ENCODE peak calls at places on chromosomes 16 and 17, in ten cellular contexts. M is Calu3; I is astrocyte; G is A673; P is choroid plexus epithelial cell; A is CD8-positive, alpha-beta T cell; K is heart left ventricle; B is AG09319; X is H9; W is sigmoid colon. U is an unnamed sample.

GRCh38 chr16:9602201-9602600 is 510.8 kb downstream of the HAPSTR1 start:
- DNase-seq in M (no peak), B (no peak), A (no peak), X (no peak), K (no peak), W (no peak), G (no peak), P (no peak), I (no peak), U (no peak)

GRCh38 chr17:39080416-39081179 is 70.8 kb downstream of the PLXDC1 start:
- DNase-seq in P (peak; percentile 45), I (peak; percentile 47), W (peak; percentile 76), X (no peak), K (no peak), B (no peak), G (no peak), A (no peak), M (no peak), U (no peak)

GRCh38 chr16:17029602-17030350 is 441.0 kb downstream of the XYLT1 start:
- DNase-seq in G (no peak), P (no peak), K (no peak), W (no peak), M (no peak), X (no peak), A (no peak), B (no peak), I (no peak), U (no peak)

GRCh38 chr16:241866-242265 is 7.2 kb downstream of the FAM234A start:
- DNase-seq in W (no peak), G (no peak), A (no peak), P (no peak), M (no peak), B (no peak), K (no peak), I (no peak), X (no peak), U (no peak)

GRCh38 chr16:29141586-29142324 is 156.9 kb downstream of the LAT start:
- DNase-seq in A (no peak), I (no peak), M (no peak), G (no peak), B (no peak), K (peak; percentile 5), W (peak; percentile 38), P (no peak), X (no peak), U (peak; percentile 30)

GRCh38 chr17:48618366-48618896 is 3.3 kb upstream of the HOXB8 start:
- DNase-seq in G (peak; percentile 93), K (peak; percentile 91), P (peak; percentile 84), A (peak; percentile 72), M (peak; percentile 98), X (peak; percentile 93), W (peak; percentile 95), B (peak; percentile 22), I (peak; percentile 38), U (no peak)

GRCh38 chr17:2782030-2782429 is 14.2 kb upstream of the RAP1GAP2 start:
- DNase-seq in W (no peak), K (no peak), X (no peak), P (peak; percentile 25), M (no peak), I (peak; percentile 22), B (no peak), G (no peak), A (no peak), U (no peak)

GRCh38 chr16:50473375-50473945 is 74.7 kb upstream of the NKD1 start:
- DNase-seq in W (no peak), P (peak; percentile 18), B (no peak), I (peak; percentile 6), M (no peak), X (no peak), A (no peak), G (no peak), K (no peak), U (no peak)

GRCh38 chr17:74240637-74241036 is 27.3 kb downstream of the TTYH2 start:
- DNase-seq in M (no peak), A (no peak), P (peak; percentile 41), W (no peak), X (no peak), G (no peak), I (peak; percentile 46), B (no peak), K (no peak), U (no peak)

GRCh38 chr17:223723-224471 is 42.4 kb upstream of the DOC2B start:
- DNase-seq in B (no peak), M (no peak), P (no peak), W (peak; percentile 62), K (peak; percentile 44), G (no peak), I (no peak), X (no peak), A (no peak), U (peak; percentile 29)

GRCh38 chr16:1026057-1026783 is 44.6 kb downstream of the SOX8 start:
- DNase-seq in P (no peak), M (no peak), W (no peak), X (no peak), G (no peak), B (no peak), A (no peak), K (no peak), I (no peak), U (no peak)

GRCh38 chr17:59746849-59747445 is 39.5 kb downstream of the VMP1 start:
- DNase-seq in I (peak; percentile 39), X (no peak), K (no peak), P (peak; percentile 80), B (no peak), G (peak; percentile 63), A (no peak), W (no peak), M (no peak), U (no peak)

DNA sequence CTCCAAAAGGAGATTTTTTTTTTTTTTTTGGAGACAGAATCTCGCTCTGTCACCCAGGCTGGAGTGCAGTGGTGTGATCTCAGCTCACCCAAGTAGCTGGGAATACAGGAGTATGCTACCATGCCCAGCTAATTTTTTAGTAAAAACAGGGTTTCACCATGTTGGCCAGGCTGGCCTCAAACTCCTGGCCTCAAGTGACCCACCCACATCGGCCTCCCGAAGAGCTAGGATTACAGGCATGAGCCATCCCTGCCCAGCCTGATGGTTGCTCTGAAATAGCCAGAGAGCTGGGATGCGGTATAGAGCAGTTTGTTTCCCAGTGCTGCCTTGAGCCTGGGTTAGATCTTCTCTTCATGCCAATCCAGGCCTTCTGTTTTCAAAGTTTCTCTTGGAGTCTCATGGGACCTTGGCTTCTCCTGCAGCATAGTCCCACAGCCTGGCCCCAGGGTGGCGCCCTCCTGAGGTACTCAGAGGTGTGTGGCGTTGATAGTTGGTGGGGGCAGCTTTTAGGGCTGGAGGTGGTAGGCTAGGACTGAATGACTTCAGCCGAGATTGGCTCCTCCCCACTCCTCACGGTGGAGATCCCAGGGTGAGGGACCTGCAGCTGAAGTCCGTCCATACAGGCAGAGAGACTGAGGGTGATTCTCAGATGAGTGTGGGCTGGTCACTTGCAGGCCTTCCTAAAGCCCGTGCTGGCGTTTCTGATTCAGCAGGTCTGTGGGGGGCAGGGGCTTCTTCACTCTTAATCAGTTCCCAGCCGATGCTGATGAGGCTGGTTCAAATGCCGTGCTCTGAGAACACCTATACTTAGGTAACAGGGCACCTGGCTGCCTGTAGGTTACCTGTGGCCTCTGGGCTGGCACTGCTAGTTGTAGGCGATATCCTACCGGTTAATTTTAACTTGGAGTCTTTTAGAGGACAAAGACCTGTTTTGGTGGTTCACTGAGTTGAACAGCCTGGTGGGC is 52.0 kb downstream of the TNFRSF13B start:
- DNase-seq in X (peak; percentile 90), B (no peak), M (no peak), A (no peak), I (no peak), K (no peak), G (peak; percentile 20), W (no peak), P (no peak), U (no peak)
- TF ChIP-seq CTCF in X (peak; percentile 67), B (no peak), M (no peak), A (no peak), I (no peak), K (no peak), G (peak; percentile 34), W (no peak), P (no peak), U (no peak)

DNA sequence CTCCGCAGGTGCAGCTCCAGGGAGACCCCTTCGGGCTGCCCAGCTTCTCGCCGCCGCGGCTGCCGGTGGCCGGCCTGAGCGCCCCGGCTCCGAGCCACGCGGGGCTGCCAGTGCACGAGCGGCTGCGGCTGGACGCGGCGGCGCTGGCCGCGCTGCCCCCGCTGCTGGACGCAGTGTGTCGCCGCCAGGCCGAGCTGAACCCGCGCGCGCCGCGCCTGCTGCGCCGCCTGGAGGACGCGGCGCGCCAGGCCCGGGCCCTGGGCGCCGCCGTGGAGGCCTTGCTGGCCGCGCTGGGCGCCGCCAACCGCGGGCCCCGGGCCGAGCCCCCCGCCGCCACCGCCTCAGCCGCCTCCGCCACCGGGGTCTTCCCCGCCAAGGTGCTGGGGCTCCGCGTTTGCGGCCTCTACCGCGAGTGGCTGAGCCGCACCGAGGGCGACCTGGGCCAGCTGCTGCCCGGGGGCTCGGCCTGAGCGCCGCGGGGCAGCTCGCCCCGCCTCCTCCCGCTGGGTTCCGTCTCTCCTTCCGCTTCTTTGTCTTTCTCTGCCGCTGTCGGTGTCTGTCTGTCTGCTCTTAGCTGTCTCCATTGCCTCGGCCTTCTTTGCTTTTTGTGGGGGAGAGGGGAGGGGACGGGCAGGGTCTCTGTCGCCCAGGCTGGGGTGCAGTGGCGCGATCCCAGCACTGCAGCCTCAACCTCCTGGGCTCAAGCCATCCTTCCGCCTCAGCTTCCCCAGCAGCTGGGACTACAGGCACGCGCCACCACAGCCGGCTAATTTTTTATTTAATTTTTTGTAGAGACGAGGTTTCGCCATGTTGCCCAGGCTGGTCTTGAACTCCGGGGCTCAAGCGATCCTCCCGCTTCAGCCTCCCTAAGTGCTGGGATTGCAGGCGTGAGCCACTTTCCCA is 5.9 kb downstream of the CTF1 start:
- DNase-seq in P (peak; percentile 62), A (peak; percentile 45), M (peak; percentile 82), W (peak; percentile 81), I (peak; percentile 30), X (peak; percentile 67), G (peak; percentile 73), B (no peak), K (peak; percentile 92), U (no peak)
- TF ChIP-seq CTCF in P (no peak), A (no peak), M (no peak), W (peak; percentile 43), I (no peak), X (no peak), G (no peak), B (no peak), K (peak; percentile 24), U (peak; percentile 88)

DNA sequence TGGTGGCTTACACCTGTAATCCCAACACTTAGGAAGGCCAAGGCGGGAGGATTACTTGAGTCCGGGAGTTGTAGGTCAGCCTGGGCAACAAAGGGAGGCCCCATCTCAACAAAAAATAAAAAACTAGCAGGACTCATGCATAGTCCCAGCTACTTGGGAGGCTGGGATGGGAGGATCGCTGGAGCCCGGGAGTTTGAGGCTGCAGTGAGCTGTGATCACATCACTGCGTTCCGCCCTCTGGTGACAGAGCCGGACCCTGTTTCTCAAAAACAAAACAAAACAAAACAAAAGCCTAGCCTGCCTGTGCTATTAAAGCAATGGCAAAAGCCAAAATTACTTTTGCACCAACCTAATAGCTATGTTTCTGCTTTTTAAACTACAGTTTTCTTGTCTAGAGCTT is 1.5 kb downstream of the FCSK start:
- DNase-seq in G (no peak), M (no peak), X (no peak), W (no peak), A (no peak), B (no peak), I (no peak), P (no peak), K (no peak), U (no peak)
- TF ChIP-seq CTCF in G (peak; percentile 13), M (no peak), X (no peak), W (no peak), A (no peak), B (no peak), I (no peak), P (peak; percentile 5), K (no peak), U (no peak)

GRCh38 chr16:80317132-80318098 is 223.4 kb upstream of the DYNLRB2 start:
- DNase-seq in K (no peak), M (no peak), G (peak; percentile 1), I (no peak), B (no peak), A (no peak), X (peak; percentile 77), W (no peak), P (no peak), U (no peak)
- TF ChIP-seq CTCF in K (no peak), M (no peak), G (no peak), I (no peak), B (peak; percentile 5), A (no peak), X (peak; percentile 68), W (no peak), P (peak; percentile 48), U (peak; percentile 31)